ENCODE peak calls at places on chromosomes 6 and 20, in five cellular contexts. D is GM12878; L is right cardiac atrium; E is heart right ventricle; U is CD8-positive, alpha-beta memory T cell. X is an unnamed sample.

GRCh38 chr6:148999921-149000589 is 253.2 kb downstream of the UST start:
- DNase-seq in D (no peak), L (peak), E (peak), U (no peak), X (no peak)

GRCh38 chr6:53496797-53497196 is 48.1 kb downstream of the GCLC start:
- DNase-seq in D (no peak), L (no peak), E (no peak), U (no peak), X (no peak)

GRCh38 chr6:96878101-96878500 is 19.6 kb downstream of the NDUFAF4 start:
- DNase-seq in D (no peak), L (no peak), E (no peak), U (no peak), X (no peak)

GRCh38 chr20:62769346-62770071 is 26.8 kb upstream of the MRGBP start:
- DNase-seq in D (no peak), L (peak), E (no peak), U (no peak), X (no peak)

GRCh38 chr6:110646951-110647910 is 168.0 kb downstream of the CDK19 start:
- DNase-seq in D (no peak), L (no peak), E (no peak), U (no peak), X (no peak)

GRCh38 chr20:37798312-37798711 is 104.5 kb downstream of the CTNNBL1 start:
- DNase-seq in D (no peak), L (no peak), E (no peak), U (no peak), X (no peak)

GRCh38 chr6:83190596-83190995 is 2.5 kb downstream of the PGM3 start:
- DNase-seq in D (no peak), L (no peak), E (no peak), U (no peak), X (no peak)

GRCh38 chr6:26455357-26455970 is 2.3 kb upstream of the BTN2A1 start:
- DNase-seq in D (no peak), L (no peak), E (no peak), U (no peak), X (no peak)

GRCh38 chr6:87742106-87742505 is 40.1 kb upstream of the AKIRIN2 start:
- DNase-seq in D (no peak), L (no peak), E (no peak), U (peak), X (peak)

GRCh38 chr6:12245763-12246720 is 44.1 kb upstream of the EDN1 start:
- DNase-seq in D (no peak), L (no peak), E (no peak), U (no peak), X (no peak)

GRCh38 chr20:45910670-45911485 is 1.1 kb downstream of the PLTP start:
- DNase-seq in D (peak), L (peak), E (peak), U (peak), X (peak)

GRCh38 chr6:49151461-49151860 is 311.6 kb downstream of the MMUT start:
- DNase-seq in D (no peak), L (no peak), E (no peak), U (no peak), X (no peak)

GRCh38 chr6:37556884-37557644 is 57.4 kb upstream of the CCDC167 start:
- DNase-seq in D (no peak), L (peak), E (no peak), U (no peak), X (no peak)

GRCh38 chr20:38840053-38840893 is 34.8 kb downstream of the PPP1R16B start:
- DNase-seq in D (no peak), L (no peak), E (no peak), U (peak), X (no peak)

GRCh38 chr6:133947302-133947900 is 5.6 kb upstream of the TBPL1 start:
- DNase-seq in D (no peak), L (no peak), E (no peak), U (no peak), X (no peak)

GRCh38 chr20:51094221-51094620 is 71.3 kb upstream of the KCNG1 start:
- DNase-seq in D (no peak), L (no peak), E (no peak), U (no peak), X (no peak)

GRCh38 chr6:54198134-54198533 is 86.9 kb downstream of the MLIP start:
- DNase-seq in D (no peak), L (no peak), E (no peak), U (no peak), X (no peak)

GRCh38 chr6:100518588-100518987 is 53.9 kb upstream of the SIM1 start:
- DNase-seq in D (no peak), L (no peak), E (no peak), U (no peak), X (no peak)

GRCh38 chr6:137265574-137265973 is 46.4 kb upstream of the IFNGR1 start:
- DNase-seq in D (no peak), L (no peak), E (no peak), U (no peak), X (no peak)

GRCh38 chr20:21699216-21699508 is 6.3 kb upstream of the PAX1 start:
- DNase-seq in D (no peak), L (no peak), E (no peak), U (no peak), X (no peak)

GRCh38 chr20:21703740-21704407 is 1.6 kb upstream of the PAX1 start:
- DNase-seq in D (no peak), L (no peak), E (no peak), U (no peak), X (no peak)

GRCh38 chr20:21701171-21701876 is 4.1 kb upstream of the PAX1 start:
- DNase-seq in D (no peak), L (no peak), E (no peak), U (no peak), X (no peak)

GRCh38 chr20:21702001-21702400 is 3.5 kb upstream of the PAX1 start:
- DNase-seq in D (no peak), L (no peak), E (no peak), U (no peak), X (no peak)

DNA sequence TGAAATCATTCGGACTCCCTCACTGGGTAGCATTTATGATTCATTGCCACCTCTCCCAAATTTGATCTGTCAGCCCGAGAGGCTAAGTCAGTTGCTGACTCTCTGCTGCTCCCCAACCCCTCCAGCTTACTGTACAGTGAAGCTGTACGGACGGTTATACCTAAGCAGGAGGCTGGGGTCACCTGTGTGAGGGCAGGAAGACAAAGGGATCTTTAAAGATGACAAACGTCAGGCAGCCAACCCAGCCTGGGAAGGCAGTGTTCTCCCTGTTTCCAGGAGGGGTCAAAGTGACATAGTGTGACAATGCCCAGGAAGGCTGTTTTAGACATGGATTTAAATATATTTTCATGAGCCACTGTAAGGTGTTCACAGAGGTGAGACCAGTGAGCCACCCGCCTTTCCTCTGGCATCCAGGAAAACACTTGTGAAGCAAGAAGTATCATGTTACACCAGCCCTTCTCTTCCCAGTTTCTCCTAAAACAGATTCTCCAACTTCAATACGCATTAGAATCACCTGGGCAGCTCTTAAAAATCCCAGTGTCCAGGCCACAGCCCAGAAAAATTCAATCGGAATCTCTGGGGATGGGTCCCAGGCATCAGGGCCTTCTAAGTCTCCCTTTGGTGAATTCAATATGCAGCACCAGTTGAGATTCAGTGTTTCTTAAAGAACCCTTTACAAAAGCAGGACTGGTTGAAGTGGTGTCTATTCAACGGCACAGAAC is 6.8 kb upstream of the PAX1 start:
- DNase-seq in D (no peak), L (no peak), E (no peak), U (no peak), X (no peak)
- H3K4me3 ChIP-seq in D (no peak), L (no peak), E (no peak), U (no peak), X (no peak)

DNA sequence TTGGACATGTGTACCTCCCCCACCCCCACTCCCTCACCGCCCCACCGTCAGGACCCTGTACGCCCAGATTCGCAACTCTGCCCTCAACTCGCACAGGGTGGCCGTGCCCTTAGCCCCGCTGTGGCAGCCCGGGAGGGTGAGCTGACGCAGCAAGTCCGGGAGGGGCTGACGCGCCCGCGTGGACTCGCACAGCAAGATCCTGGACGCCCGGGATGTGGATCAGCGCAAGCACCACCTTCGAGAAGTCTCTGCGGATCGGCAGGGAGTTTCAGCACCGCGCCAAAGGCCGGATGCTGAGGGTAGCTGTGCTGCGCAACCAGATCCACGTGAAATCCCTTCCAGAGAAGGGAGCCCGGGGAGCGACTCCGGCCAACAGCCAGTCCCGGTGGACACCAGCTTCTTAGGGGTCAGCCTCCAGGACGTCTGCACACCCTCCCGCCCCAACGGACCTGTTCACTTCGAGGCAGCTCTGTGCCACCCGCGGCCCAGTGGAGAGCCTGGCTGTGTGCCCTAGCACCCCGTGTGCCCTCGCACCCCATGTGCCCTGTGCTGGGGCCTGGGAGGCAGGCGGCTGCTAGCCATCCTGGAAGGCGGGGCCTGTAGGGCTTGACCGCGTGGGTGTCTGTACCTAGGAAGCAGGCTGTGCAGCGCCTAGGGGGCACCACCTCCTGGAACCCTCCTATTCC is 6.7 kb upstream of the GJA10 start:
- DNase-seq in D (no peak), L (no peak), E (no peak), U (no peak), X (no peak)
- H3K4me3 ChIP-seq in D (no peak), L (no peak), E (no peak), U (no peak), X (no peak)

GRCh38 chr6:43089874-43090556 is 13.9 kb downstream of the PTK7 start:
- DNase-seq in D (no peak), L (no peak), E (no peak), U (no peak), X (no peak)
- H3K4me3 ChIP-seq in D (no peak), L (no peak), E (no peak), U (no peak), X (no peak)

DNA sequence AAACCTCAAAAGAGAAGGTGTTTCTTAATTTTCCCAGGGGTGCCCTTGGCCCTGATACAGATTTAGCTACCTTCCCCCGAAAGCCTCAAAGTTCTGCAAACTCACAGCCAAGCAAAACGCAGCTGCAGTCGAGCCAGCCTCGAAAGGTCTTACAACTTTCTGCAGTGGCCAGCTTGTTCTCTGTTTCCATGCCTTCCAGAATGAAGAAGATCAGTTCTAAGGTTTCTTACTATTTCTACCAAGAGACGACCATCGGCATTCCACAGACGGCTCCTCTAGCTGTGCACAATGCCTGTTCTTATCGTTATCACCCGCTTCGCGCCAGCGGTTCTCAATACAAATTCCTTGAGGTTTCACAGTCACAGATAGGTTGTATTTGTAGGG is 28.5 kb upstream of the CCR6 start:
- DNase-seq in D (no peak), L (no peak), E (no peak), U (no peak), X (no peak)
- H3K4me3 ChIP-seq in D (peak), L (no peak), E (peak), U (peak), X (no peak)

DNA sequence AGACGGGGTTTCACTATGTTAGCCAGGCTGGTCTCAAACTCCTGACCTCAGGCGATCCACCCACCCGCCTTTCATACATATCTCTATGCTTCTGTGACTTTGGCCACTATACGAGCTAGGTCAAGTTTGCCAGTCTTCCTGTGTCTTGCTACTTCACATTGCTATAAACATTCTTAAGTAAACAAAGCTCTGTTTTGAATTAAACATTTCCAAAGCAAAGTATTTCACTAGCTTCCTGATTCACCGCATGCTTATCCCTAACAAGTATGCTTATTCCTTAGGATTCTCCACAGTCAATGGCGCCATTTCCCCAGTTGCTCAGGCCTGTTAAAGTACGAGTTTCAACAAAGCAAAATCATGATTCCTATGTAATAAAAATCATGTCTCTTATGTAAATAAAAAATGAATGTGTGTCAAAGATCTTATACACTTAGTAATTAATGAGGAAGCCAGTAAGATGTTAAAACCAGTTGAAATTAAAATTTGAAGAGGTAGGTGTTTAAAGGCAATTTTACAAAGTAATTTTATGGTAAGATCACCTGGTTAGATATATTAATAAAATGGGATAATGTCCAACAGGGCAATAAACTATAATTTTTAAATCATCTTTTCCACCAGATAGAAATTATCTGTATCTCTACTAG is 88.5 kb downstream of the PRKN start:
- DNase-seq in D (no peak), L (no peak), E (no peak), U (no peak), X (no peak)
- H3K4me3 ChIP-seq in D (no peak), L (no peak), E (no peak), U (no peak), X (no peak)

GRCh38 chr6:35790683-35791082 is 6.4 kb downstream of the CLPS start:
- DNase-seq in D (no peak), L (no peak), E (no peak), U (no peak), X (no peak)

GRCh38 chr6:35786272-35786671 is 5.5 kb downstream of the CLPSL1 start:
- DNase-seq in D (no peak), L (no peak), E (no peak), U (no peak), X (no peak)

GRCh38 chr6:35787266-35788218 is 6.7 kb downstream of the CLPSL1 start:
- DNase-seq in D (no peak), L (no peak), E (no peak), U (no peak), X (no peak)

GRCh38 chr6:35788423-35788982 is 7.7 kb downstream of the CLPSL1 start:
- DNase-seq in D (no peak), L (no peak), E (no peak), U (no peak), X (no peak)

DNA sequence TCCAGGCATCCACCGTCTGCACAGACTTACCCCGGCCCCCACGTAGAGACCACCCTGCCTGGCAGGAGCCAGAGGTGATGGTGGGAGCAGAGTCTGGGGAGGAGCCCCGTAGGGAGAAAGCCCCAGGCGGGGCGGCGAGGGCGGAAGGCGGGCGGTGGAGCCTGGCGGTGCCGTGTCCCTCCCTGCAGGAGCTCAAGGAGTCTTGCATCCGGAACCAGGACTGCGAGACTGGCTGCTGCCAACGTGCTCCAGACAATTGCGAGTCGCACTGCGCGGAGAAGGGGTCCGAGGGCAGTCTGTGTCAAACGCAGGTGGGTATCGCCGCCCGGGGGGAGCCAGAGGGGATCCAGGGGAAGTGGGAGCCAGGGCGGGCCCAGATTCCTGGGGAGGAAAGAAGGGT is 6.0 kb downstream of the CLPSL1 start:
- DNase-seq in D (no peak), L (no peak), E (no peak), U (no peak), X (no peak)
- H3K4me3 ChIP-seq in D (no peak), L (no peak), E (no peak), U (no peak), X (no peak)

GRCh38 chr20:12924126-12924525 is 84.6 kb upstream of the SPTLC3 start:
- DNase-seq in D (no peak), L (no peak), E (no peak), U (no peak), X (no peak)

GRCh38 chr20:12927489-12927888 is 81.3 kb upstream of the SPTLC3 start:
- DNase-seq in D (no peak), L (no peak), E (no peak), U (no peak), X (no peak)

GRCh38 chr20:12925863-12926547 is 82.8 kb upstream of the SPTLC3 start:
- DNase-seq in D (no peak), L (no peak), E (no peak), U (no peak), X (no peak)

GRCh38 chr20:12928358-12928754 is 80.4 kb upstream of the SPTLC3 start:
- DNase-seq in D (no peak), L (no peak), E (no peak), U (no peak), X (no peak)

DNA sequence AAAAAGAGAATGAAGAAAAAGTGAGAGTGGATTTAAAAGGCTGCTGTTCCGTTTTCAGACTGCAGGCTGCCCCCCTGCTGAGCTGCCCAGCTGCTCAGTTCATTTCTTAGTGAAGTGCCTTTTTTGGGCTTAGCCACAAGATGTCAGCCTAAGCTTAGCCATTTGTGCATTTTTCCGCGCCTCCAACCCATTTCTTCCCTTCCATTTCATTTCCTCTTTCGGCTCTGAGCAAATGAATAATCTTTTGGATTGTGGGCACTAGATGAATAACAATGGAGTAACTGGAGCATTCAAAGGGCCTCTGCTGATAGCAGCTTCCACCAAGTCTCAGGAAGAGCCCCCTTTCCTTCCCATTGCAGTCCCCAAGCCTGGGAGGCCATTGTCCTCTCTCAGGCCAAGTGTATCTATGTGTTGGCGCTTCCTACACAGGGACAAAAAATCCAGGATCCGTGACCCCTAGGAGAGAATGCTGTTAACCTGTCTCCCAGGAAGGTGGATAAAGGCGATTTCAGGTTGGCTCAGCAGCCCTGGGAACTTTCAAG is 83.5 kb upstream of the SPTLC3 start:
- DNase-seq in D (peak), L (peak), E (peak), U (no peak), X (peak)
- H3K4me3 ChIP-seq in D (no peak), L (no peak), E (no peak), U (no peak), X (no peak)

X was measured in Jurkat, Clone E6-1.